ENCODE peak calls at places on chromosome 15, in eight cellular contexts. E, F, V, M, S, Y, I and N are unnamed samples.

GRCh38 chr15:80694624-80695098 is 449 bp upstream of the ABHD17C start:
- DNase-seq in M (peak), I (no peak), Y (no peak), S (peak), F (no peak), V (no peak), E (peak), N (no peak)

GRCh38 chr15:65212097-65212496 is 824 bp upstream of the CILP start:
- DNase-seq in M (peak), I (no peak), S (no peak), E (no peak), Y (no peak), F (no peak), V (no peak), N (no peak)

GRCh38 chr15:45372032-45372995 is 6.0 kb downstream of the GATM start:
- DNase-seq in E (no peak), M (no peak), S (no peak), F (no peak), V (no peak), Y (no peak), I (no peak), N (no peak)

GRCh38 chr15:60804986-60805949 is 326.3 kb upstream of the ICE2 start:
- DNase-seq in V (peak), F (peak), E (peak), S (peak), I (peak), Y (no peak), M (peak), N (no peak)

GRCh38 chr15:52208306-52208946 is 17.2 kb upstream of the GNB5 start:
- DNase-seq in Y (peak), F (peak), S (peak), V (peak), I (peak), E (peak), M (peak), N (peak)

GRCh38 chr15:101522621-101523559 is 33.4 kb upstream of the PCSK6 start:
- DNase-seq in V (no peak), M (no peak), Y (no peak), F (no peak), I (no peak), E (no peak), S (no peak), N (no peak)

GRCh38 chr15:48965972-48966371 is 2.3 kb upstream of the SHC4 start:
- DNase-seq in V (peak), I (no peak), S (peak), E (no peak), Y (no peak), M (no peak), F (no peak), N (no peak)

GRCh38 chr15:51004103-51004536 is 90.6 kb downstream of the TNFAIP8L3 start:
- DNase-seq in S (no peak), Y (no peak), M (no peak), I (no peak), V (peak), F (no peak), E (no peak), N (no peak)

GRCh38 chr15:99436472-99437314 is 129.1 kb upstream of the MEF2A start:
- DNase-seq in Y (no peak), V (no peak), F (no peak), S (no peak), E (no peak), M (no peak), I (peak), N (no peak)

GRCh38 chr15:67266870-67267269 is 12.3 kb downstream of the IQCH start:
- DNase-seq in S (peak), M (no peak), F (no peak), E (no peak), I (no peak), V (no peak), Y (no peak), N (no peak)